ENCODE peak calls at places on chromosomes 12 and 14, in seven cellular contexts. One of them, this sample, is unnamed.

GRCh38 chr14:38616959-38617358 is 361.1 kb upstream of the CLEC14A start:
- DNase-seq in esophagus muscularis mucosa: no peak
- DNase-seq in heart right ventricle: no peak
- DNase-seq in GM10248: no peak
- DNase-seq in stimulated activated CD4-positive, alpha-beta T cell treated with anti-CD3 and anti-CD28 coated beads, TNF-alpha, amount 100 ng/mL, for 4 hours: no peak
- DNase-seq in H7: no peak
- DNase-seq in HTR-8/SVneo: no peak
- DNase-seq in this sample: no peak

GRCh38 chr12:48142818-48143674 is 14.3 kb downstream of the ASB8 start:
- DNase-seq in esophagus muscularis mucosa: no peak
- DNase-seq in heart right ventricle: no peak
- DNase-seq in GM10248: no peak
- DNase-seq in stimulated activated CD4-positive, alpha-beta T cell treated with anti-CD3 and anti-CD28 coated beads, TNF-alpha, amount 100 ng/mL, for 4 hours: no peak
- DNase-seq in H7: peak; percentile 43
- DNase-seq in HTR-8/SVneo: no peak
- DNase-seq in this sample: no peak

GRCh38 chr12:19288603-19289244 is 150.6 kb upstream of the AEBP2 start:
- DNase-seq in esophagus muscularis mucosa: no peak
- DNase-seq in heart right ventricle: no peak
- DNase-seq in GM10248: peak; percentile 26
- DNase-seq in stimulated activated CD4-positive, alpha-beta T cell treated with anti-CD3 and anti-CD28 coated beads, TNF-alpha, amount 100 ng/mL, for 4 hours: no peak
- DNase-seq in H7: peak; percentile 36
- DNase-seq in HTR-8/SVneo: peak; percentile 41
- DNase-seq in this sample: no peak

GRCh38 chr14:97477353-97477752 is 680.2 kb downstream of the VRK1 start:
- DNase-seq in esophagus muscularis mucosa: no peak
- DNase-seq in heart right ventricle: no peak
- DNase-seq in GM10248: no peak
- DNase-seq in stimulated activated CD4-positive, alpha-beta T cell treated with anti-CD3 and anti-CD28 coated beads, TNF-alpha, amount 100 ng/mL, for 4 hours: no peak
- DNase-seq in H7: no peak
- DNase-seq in HTR-8/SVneo: no peak
- DNase-seq in this sample: peak; percentile 27

GRCh38 chr14:70887207-70888150 is 19.8 kb upstream of the PCNX1 start:
- DNase-seq in esophagus muscularis mucosa: no peak
- DNase-seq in heart right ventricle: no peak
- DNase-seq in GM10248: no peak
- DNase-seq in stimulated activated CD4-positive, alpha-beta T cell treated with anti-CD3 and anti-CD28 coated beads, TNF-alpha, amount 100 ng/mL, for 4 hours: no peak
- DNase-seq in H7: no peak
- DNase-seq in HTR-8/SVneo: no peak
- DNase-seq in this sample: no peak

GRCh38 chr12:1590083-1590979 is 4.0 kb downstream of the FBXL14 start:
- DNase-seq in esophagus muscularis mucosa: no peak
- DNase-seq in heart right ventricle: peak; percentile 25
- DNase-seq in GM10248: no peak
- DNase-seq in stimulated activated CD4-positive, alpha-beta T cell treated with anti-CD3 and anti-CD28 coated beads, TNF-alpha, amount 100 ng/mL, for 4 hours: no peak
- DNase-seq in H7: peak; percentile 89
- DNase-seq in HTR-8/SVneo: no peak
- DNase-seq in this sample: no peak

GRCh38 chr12:58648151-58648550 is 272.2 kb downstream of the LRIG3 start:
- DNase-seq in esophagus muscularis mucosa: no peak
- DNase-seq in heart right ventricle: no peak
- DNase-seq in GM10248: no peak
- DNase-seq in stimulated activated CD4-positive, alpha-beta T cell treated with anti-CD3 and anti-CD28 coated beads, TNF-alpha, amount 100 ng/mL, for 4 hours: no peak
- DNase-seq in H7: no peak
- DNase-seq in HTR-8/SVneo: no peak
- DNase-seq in this sample: no peak

GRCh38 chr14:61211476-61212262 is 69.5 kb downstream of the TMEM30B start:
- DNase-seq in esophagus muscularis mucosa: no peak
- DNase-seq in heart right ventricle: no peak
- DNase-seq in GM10248: no peak
- DNase-seq in stimulated activated CD4-positive, alpha-beta T cell treated with anti-CD3 and anti-CD28 coated beads, TNF-alpha, amount 100 ng/mL, for 4 hours: no peak
- DNase-seq in H7: no peak
- DNase-seq in HTR-8/SVneo: no peak
- DNase-seq in this sample: no peak

GRCh38 chr12:122614839-122615238 is 87.8 kb downstream of the KNTC1 start:
- DNase-seq in esophagus muscularis mucosa: no peak
- DNase-seq in heart right ventricle: no peak
- DNase-seq in GM10248: no peak
- DNase-seq in stimulated activated CD4-positive, alpha-beta T cell treated with anti-CD3 and anti-CD28 coated beads, TNF-alpha, amount 100 ng/mL, for 4 hours: no peak
- DNase-seq in H7: no peak
- DNase-seq in HTR-8/SVneo: no peak
- DNase-seq in this sample: no peak

GRCh38 chr12:55822228-55822627 is 4.4 kb downstream of the ORMDL2 start:
- DNase-seq in esophagus muscularis mucosa: no peak
- DNase-seq in heart right ventricle: no peak
- DNase-seq in GM10248: no peak
- DNase-seq in stimulated activated CD4-positive, alpha-beta T cell treated with anti-CD3 and anti-CD28 coated beads, TNF-alpha, amount 100 ng/mL, for 4 hours: no peak
- DNase-seq in H7: peak; percentile 70
- DNase-seq in HTR-8/SVneo: no peak
- DNase-seq in this sample: no peak

GRCh38 chr12:70733385-70733784 is 96.2 kb upstream of the PTPRB start:
- DNase-seq in esophagus muscularis mucosa: no peak
- DNase-seq in heart right ventricle: peak; percentile 32
- DNase-seq in GM10248: peak; percentile 56
- DNase-seq in stimulated activated CD4-positive, alpha-beta T cell treated with anti-CD3 and anti-CD28 coated beads, TNF-alpha, amount 100 ng/mL, for 4 hours: no peak
- DNase-seq in H7: peak; percentile 63
- DNase-seq in HTR-8/SVneo: peak; percentile 69
- DNase-seq in this sample: no peak

GRCh38 chr14:79581912-79582576 is 629.3 kb downstream of the DIO2 start:
- DNase-seq in esophagus muscularis mucosa: no peak
- DNase-seq in heart right ventricle: no peak
- DNase-seq in GM10248: no peak
- DNase-seq in stimulated activated CD4-positive, alpha-beta T cell treated with anti-CD3 and anti-CD28 coated beads, TNF-alpha, amount 100 ng/mL, for 4 hours: no peak
- DNase-seq in H7: no peak
- DNase-seq in HTR-8/SVneo: no peak
- DNase-seq in this sample: no peak

GRCh38 chr14:33968722-33969121 is 17.8 kb upstream of the EGLN3 start:
- DNase-seq in esophagus muscularis mucosa: no peak
- DNase-seq in heart right ventricle: no peak
- DNase-seq in GM10248: no peak
- DNase-seq in stimulated activated CD4-positive, alpha-beta T cell treated with anti-CD3 and anti-CD28 coated beads, TNF-alpha, amount 100 ng/mL, for 4 hours: no peak
- DNase-seq in H7: no peak
- DNase-seq in HTR-8/SVneo: no peak
- DNase-seq in this sample: no peak

GRCh38 chr12:77384941-77385340 is 319.6 kb upstream of the E2F7 start:
- DNase-seq in esophagus muscularis mucosa: no peak
- DNase-seq in heart right ventricle: no peak
- DNase-seq in GM10248: no peak
- DNase-seq in stimulated activated CD4-positive, alpha-beta T cell treated with anti-CD3 and anti-CD28 coated beads, TNF-alpha, amount 100 ng/mL, for 4 hours: no peak
- DNase-seq in H7: no peak
- DNase-seq in HTR-8/SVneo: no peak
- DNase-seq in this sample: no peak

GRCh38 chr12:50104614-50105366 is 982 bp downstream of the GPD1 start:
- DNase-seq in esophagus muscularis mucosa: no peak
- DNase-seq in heart right ventricle: no peak
- DNase-seq in GM10248: no peak
- DNase-seq in stimulated activated CD4-positive, alpha-beta T cell treated with anti-CD3 and anti-CD28 coated beads, TNF-alpha, amount 100 ng/mL, for 4 hours: no peak
- DNase-seq in H7: no peak
- DNase-seq in HTR-8/SVneo: no peak
- DNase-seq in this sample: no peak

GRCh38 chr14:74216671-74217070 is 22.6 kb upstream of the VSX2 start:
- DNase-seq in esophagus muscularis mucosa: no peak
- DNase-seq in heart right ventricle: no peak
- DNase-seq in GM10248: no peak
- DNase-seq in stimulated activated CD4-positive, alpha-beta T cell treated with anti-CD3 and anti-CD28 coated beads, TNF-alpha, amount 100 ng/mL, for 4 hours: no peak
- DNase-seq in H7: no peak
- DNase-seq in HTR-8/SVneo: no peak
- DNase-seq in this sample: no peak

GRCh38 chr12:120228291-120229070 is 27.6 kb upstream of the RPLP0 start:
- DNase-seq in esophagus muscularis mucosa: no peak
- DNase-seq in heart right ventricle: peak; percentile 89
- DNase-seq in GM10248: peak; percentile 92
- DNase-seq in stimulated activated CD4-positive, alpha-beta T cell treated with anti-CD3 and anti-CD28 coated beads, TNF-alpha, amount 100 ng/mL, for 4 hours: peak; percentile 84
- DNase-seq in H7: peak; percentile 95
- DNase-seq in HTR-8/SVneo: peak; percentile 86
- DNase-seq in this sample: peak; percentile 79

GRCh38 chr12:100993916-100994315 is 199.3 kb downstream of the ANO4 start:
- DNase-seq in esophagus muscularis mucosa: no peak
- DNase-seq in heart right ventricle: no peak
- DNase-seq in GM10248: no peak
- DNase-seq in stimulated activated CD4-positive, alpha-beta T cell treated with anti-CD3 and anti-CD28 coated beads, TNF-alpha, amount 100 ng/mL, for 4 hours: no peak
- DNase-seq in H7: peak; percentile 8
- DNase-seq in HTR-8/SVneo: no peak
- DNase-seq in this sample: no peak

GRCh38 chr12:11894890-11895289 is 175.8 kb upstream of the BCL2L14 start:
- DNase-seq in esophagus muscularis mucosa: no peak
- DNase-seq in heart right ventricle: no peak
- DNase-seq in GM10248: no peak
- DNase-seq in stimulated activated CD4-positive, alpha-beta T cell treated with anti-CD3 and anti-CD28 coated beads, TNF-alpha, amount 100 ng/mL, for 4 hours: no peak
- DNase-seq in H7: no peak
- DNase-seq in HTR-8/SVneo: no peak
- DNase-seq in this sample: no peak

GRCh38 chr12:113030875-113031525 is 25.5 kb upstream of the DTX1 start:
- DNase-seq in esophagus muscularis mucosa: no peak
- DNase-seq in heart right ventricle: peak; percentile 13
- DNase-seq in GM10248: peak; percentile 59
- DNase-seq in stimulated activated CD4-positive, alpha-beta T cell treated with anti-CD3 and anti-CD28 coated beads, TNF-alpha, amount 100 ng/mL, for 4 hours: no peak
- DNase-seq in H7: peak; percentile 79
- DNase-seq in HTR-8/SVneo: peak; percentile 66
- DNase-seq in this sample: no peak

GRCh38 chr14:31530136-31530535 is 31.1 kb upstream of the NUBPL start:
- DNase-seq in esophagus muscularis mucosa: no peak
- DNase-seq in heart right ventricle: no peak
- DNase-seq in GM10248: no peak
- DNase-seq in stimulated activated CD4-positive, alpha-beta T cell treated with anti-CD3 and anti-CD28 coated beads, TNF-alpha, amount 100 ng/mL, for 4 hours: no peak
- DNase-seq in H7: no peak
- DNase-seq in HTR-8/SVneo: no peak
- DNase-seq in this sample: no peak

GRCh38 chr12:96907681-96908163 is 665 bp downstream of the NEDD1 start:
- DNase-seq in esophagus muscularis mucosa: no peak
- DNase-seq in heart right ventricle: peak; percentile 4
- DNase-seq in GM10248: peak; percentile 23
- DNase-seq in stimulated activated CD4-positive, alpha-beta T cell treated with anti-CD3 and anti-CD28 coated beads, TNF-alpha, amount 100 ng/mL, for 4 hours: no peak
- DNase-seq in H7: peak; percentile 20
- DNase-seq in HTR-8/SVneo: no peak
- DNase-seq in this sample: no peak

GRCh38 chr12:53103860-53104305 is 597 bp downstream of the SOAT2 start:
- DNase-seq in esophagus muscularis mucosa: no peak
- DNase-seq in heart right ventricle: no peak
- DNase-seq in GM10248: no peak
- DNase-seq in stimulated activated CD4-positive, alpha-beta T cell treated with anti-CD3 and anti-CD28 coated beads, TNF-alpha, amount 100 ng/mL, for 4 hours: no peak
- DNase-seq in H7: no peak
- DNase-seq in HTR-8/SVneo: no peak
- DNase-seq in this sample: no peak